ENCODE peak calls at places on chromosomes 5 and 9, in five cellular contexts. One of them, this sample, is unnamed.

GRCh38 chr5:112998296-112998695 is 21.7 kb downstream of the DCP2 start:
- DNase-seq in H1: no peak
- DNase-seq in HepG2: no peak
- DNase-seq in GM12878: no peak
- DNase-seq in K562: no peak
- DNase-seq in this sample: no peak

GRCh38 chr5:35129921-35130485 is 82.3 kb upstream of the AGXT2 start:
- DNase-seq in H1: no peak
- DNase-seq in HepG2: no peak
- DNase-seq in GM12878: peak
- DNase-seq in K562: no peak
- DNase-seq in this sample: no peak

GRCh38 chr5:133343196-133343595 is 269.1 kb downstream of the FSTL4 start:
- DNase-seq in H1: no peak
- DNase-seq in HepG2: no peak
- DNase-seq in GM12878: no peak
- DNase-seq in K562: no peak
- DNase-seq in this sample: no peak

GRCh38 chr9:77678136-77678535 is 30.0 kb upstream of the GNA14 start:
- DNase-seq in H1: peak
- DNase-seq in HepG2: no peak
- DNase-seq in GM12878: no peak
- DNase-seq in K562: no peak
- DNase-seq in this sample: no peak

GRCh38 chr5:14458414-14458813 is 123.2 kb upstream of the OTULINL start:
- DNase-seq in H1: no peak
- DNase-seq in HepG2: no peak
- DNase-seq in GM12878: no peak
- DNase-seq in K562: no peak
- DNase-seq in this sample: no peak

GRCh38 chr5:57698785-57699184 is 216.2 kb upstream of the ACTBL2 start:
- DNase-seq in H1: no peak
- DNase-seq in HepG2: peak
- DNase-seq in GM12878: no peak
- DNase-seq in K562: no peak
- DNase-seq in this sample: peak

GRCh38 chr5:150204588-150204960 is 14.7 kb downstream of the SLC6A7 start:
- DNase-seq in H1: no peak
- DNase-seq in HepG2: no peak
- DNase-seq in GM12878: no peak
- DNase-seq in K562: no peak
- DNase-seq in this sample: no peak

GRCh38 chr9:38109601-38110000 is 40.6 kb upstream of the SHB start:
- DNase-seq in H1: no peak
- DNase-seq in HepG2: no peak
- DNase-seq in GM12878: no peak
- DNase-seq in K562: no peak
- DNase-seq in this sample: no peak

GRCh38 chr5:138654281-138654867 is 79.2 kb upstream of the HSPA9 start:
- DNase-seq in H1: no peak
- DNase-seq in HepG2: no peak
- DNase-seq in GM12878: peak
- DNase-seq in K562: peak
- DNase-seq in this sample: no peak

GRCh38 chr5:167754501-167754941 is 536.9 kb upstream of the WWC1 start:
- DNase-seq in H1: no peak
- DNase-seq in HepG2: no peak
- DNase-seq in GM12878: no peak
- DNase-seq in K562: no peak
- DNase-seq in this sample: peak

GRCh38 chr5:180070726-180071417 is 687 bp downstream of the RNF130 start:
- DNase-seq in H1: no peak
- DNase-seq in HepG2: no peak
- DNase-seq in GM12878: no peak
- DNase-seq in K562: no peak
- DNase-seq in this sample: peak

GRCh38 chr9:112586600-112587155 is 100.1 kb downstream of the KIAA1958 start:
- DNase-seq in H1: no peak
- DNase-seq in HepG2: no peak
- DNase-seq in GM12878: no peak
- DNase-seq in K562: no peak
- DNase-seq in this sample: no peak

GRCh38 chr5:162703914-162704313 is 636.3 kb downstream of the GABRG2 start:
- DNase-seq in H1: no peak
- DNase-seq in HepG2: no peak
- DNase-seq in GM12878: no peak
- DNase-seq in K562: no peak
- DNase-seq in this sample: peak

GRCh38 chr5:10278658-10279279 is 28.7 kb downstream of the CCT5 start:
- DNase-seq in H1: no peak
- DNase-seq in HepG2: no peak
- DNase-seq in GM12878: no peak
- DNase-seq in K562: no peak
- DNase-seq in this sample: no peak

GRCh38 chr5:113153512-113154097 is 177.0 kb downstream of the DCP2 start:
- DNase-seq in H1: no peak
- DNase-seq in HepG2: no peak
- DNase-seq in GM12878: no peak
- DNase-seq in K562: no peak
- DNase-seq in this sample: no peak

GRCh38 chr5:107916731-107917725 is 246.3 kb upstream of the EFNA5 start:
- DNase-seq in H1: no peak
- DNase-seq in HepG2: no peak
- DNase-seq in GM12878: no peak
- DNase-seq in K562: no peak
- DNase-seq in this sample: no peak

GRCh38 chr5:41508696-41509398 is 1.6 kb downstream of the PLCXD3 start:
- DNase-seq in H1: no peak
- DNase-seq in HepG2: no peak
- DNase-seq in GM12878: no peak
- DNase-seq in K562: no peak
- DNase-seq in this sample: no peak

GRCh38 chr5:69368458-69369368 is 607 bp downstream of the AK6 start:
- DNase-seq in H1: no peak
- DNase-seq in HepG2: peak
- DNase-seq in GM12878: no peak
- DNase-seq in K562: peak
- DNase-seq in this sample: peak

GRCh38 chr9:86500667-86501435 is 146.6 kb upstream of the TUT7 start:
- DNase-seq in H1: no peak
- DNase-seq in HepG2: no peak
- DNase-seq in GM12878: no peak
- DNase-seq in K562: no peak
- DNase-seq in this sample: no peak

GRCh38 chr9:19229725-19230355 is 653 bp upstream of the DENND4C start:
- DNase-seq in H1: peak
- DNase-seq in HepG2: peak
- DNase-seq in GM12878: no peak
- DNase-seq in K562: no peak
- DNase-seq in this sample: peak

GRCh38 chr5:95835682-95836405 is 13.3 kb upstream of the GLRX start:
- DNase-seq in H1: no peak
- DNase-seq in HepG2: no peak
- DNase-seq in GM12878: no peak
- DNase-seq in K562: no peak
- DNase-seq in this sample: no peak

GRCh38 chr9:110033869-110034268 is 174.1 kb downstream of the C9orf152 start:
- DNase-seq in H1: no peak
- DNase-seq in HepG2: no peak
- DNase-seq in GM12878: no peak
- DNase-seq in K562: no peak
- DNase-seq in this sample: peak

GRCh38 chr5:101590384-101590783 is 687.3 kb upstream of the ST8SIA4 start:
- DNase-seq in H1: no peak
- DNase-seq in HepG2: no peak
- DNase-seq in GM12878: no peak
- DNase-seq in K562: no peak
- DNase-seq in this sample: peak

GRCh38 chr5:68028131-68028727 is 187.3 kb upstream of the PIK3R1 start:
- DNase-seq in H1: no peak
- DNase-seq in HepG2: no peak
- DNase-seq in GM12878: no peak
- DNase-seq in K562: no peak
- DNase-seq in this sample: no peak

GRCh38 chr9:124376329-124376728 is 38.9 kb downstream of the PSMB7 start:
- DNase-seq in H1: no peak
- DNase-seq in HepG2: no peak
- DNase-seq in GM12878: no peak
- DNase-seq in K562: no peak
- DNase-seq in this sample: no peak

GRCh38 chr5:80141147-80141671 is 106.1 kb downstream of the THBS4 start:
- DNase-seq in H1: peak
- DNase-seq in HepG2: no peak
- DNase-seq in GM12878: no peak
- DNase-seq in K562: no peak
- DNase-seq in this sample: peak

GRCh38 chr9:118570076-118570475 is 799.2 kb downstream of the BRINP1 start:
- DNase-seq in H1: no peak
- DNase-seq in HepG2: no peak
- DNase-seq in GM12878: no peak
- DNase-seq in K562: no peak
- DNase-seq in this sample: no peak

GRCh38 chr5:174693697-174694400 is 30.5 kb upstream of the MSX2 start:
- DNase-seq in H1: peak
- DNase-seq in HepG2: peak
- DNase-seq in GM12878: no peak
- DNase-seq in K562: no peak
- DNase-seq in this sample: peak

GRCh38 chr5:90037646-90038045 is 371.9 kb downstream of the CETN3 start:
- DNase-seq in H1: no peak
- DNase-seq in HepG2: no peak
- DNase-seq in GM12878: no peak
- DNase-seq in K562: no peak
- DNase-seq in this sample: no peak

GRCh38 chr5:111748304-111748763 is 8.7 kb downstream of the NREP start:
- DNase-seq in H1: no peak
- DNase-seq in HepG2: no peak
- DNase-seq in GM12878: no peak
- DNase-seq in K562: no peak
- DNase-seq in this sample: no peak
- H3K27ac ChIP-seq in H1: no peak
- H3K27ac ChIP-seq in HepG2: no peak
- H3K27ac ChIP-seq in GM12878: no peak
- H3K27ac ChIP-seq in K562: no peak
- H3K27ac ChIP-seq in this sample: no peak

GRCh38 chr9:138071731-138072130 is 194.1 kb downstream of the CACNA1B start:
- DNase-seq in H1: no peak
- DNase-seq in HepG2: no peak
- DNase-seq in GM12878: no peak
- DNase-seq in K562: no peak
- DNase-seq in this sample: no peak
- TF ChIP-seq CREB1 in H1: no peak
- TF ChIP-seq CREB1 in HepG2: no peak
- TF ChIP-seq CREB1 in GM12878: no peak
- TF ChIP-seq CREB1 in K562: no peak
- TF ChIP-seq CREB1 in this sample: no peak

GRCh38 chr9:69079186-69079585 is 43.6 kb downstream of the FXN start:
- DNase-seq in H1: no peak
- DNase-seq in HepG2: no peak
- DNase-seq in GM12878: no peak
- DNase-seq in K562: no peak
- DNase-seq in this sample: no peak
- H3K27ac ChIP-seq in H1: no peak
- H3K27ac ChIP-seq in HepG2: no peak
- H3K27ac ChIP-seq in GM12878: no peak
- H3K27ac ChIP-seq in K562: no peak
- H3K27ac ChIP-seq in this sample: no peak

GRCh38 chr9:108889649-108890067 is 27.6 kb downstream of the ACTL7A start:
- DNase-seq in H1: no peak
- DNase-seq in HepG2: peak
- DNase-seq in GM12878: no peak
- DNase-seq in K562: no peak
- DNase-seq in this sample: peak
- TF ChIP-seq CREB1 in H1: no peak
- TF ChIP-seq CREB1 in HepG2: no peak
- TF ChIP-seq CREB1 in GM12878: no peak
- TF ChIP-seq CREB1 in K562: no peak
- TF ChIP-seq CREB1 in this sample: no peak

DNA sequence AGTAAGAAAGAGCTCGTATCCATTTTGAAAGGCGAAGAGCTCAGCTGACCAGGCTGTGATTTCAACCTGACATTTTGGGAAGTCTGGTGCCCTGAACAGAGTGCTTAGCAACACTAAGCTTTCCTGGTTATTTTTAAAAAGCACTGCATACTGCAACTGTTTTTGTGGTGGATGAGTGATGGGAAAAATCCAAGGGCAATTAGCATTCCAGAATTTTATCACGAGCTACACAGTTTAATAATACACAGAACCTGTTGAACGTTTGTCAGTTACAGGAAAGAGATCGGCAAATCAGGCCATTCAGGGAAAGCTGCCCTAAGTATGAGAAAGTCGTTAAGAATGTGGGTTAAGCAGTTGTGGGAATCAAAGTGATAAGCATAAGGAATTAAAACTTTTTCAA is 25.9 kb downstream of the PUM3 start:
- DNase-seq in H1: no peak
- DNase-seq in HepG2: no peak
- DNase-seq in GM12878: no peak
- DNase-seq in K562: no peak
- DNase-seq in this sample: no peak
- H3K27ac ChIP-seq in H1: no peak
- H3K27ac ChIP-seq in HepG2: no peak
- H3K27ac ChIP-seq in GM12878: no peak
- H3K27ac ChIP-seq in K562: no peak
- H3K27ac ChIP-seq in this sample: peak

GRCh38 chr9:98192503-98193335 is at the start of gene CORO2A:
- DNase-seq in H1: peak
- DNase-seq in HepG2: peak
- DNase-seq in GM12878: no peak
- DNase-seq in K562: peak
- DNase-seq in this sample: peak
- TF ChIP-seq CREB1 in H1: peak
- TF ChIP-seq CREB1 in HepG2: no peak
- TF ChIP-seq CREB1 in GM12878: peak
- TF ChIP-seq CREB1 in K562: no peak
- TF ChIP-seq CREB1 in this sample: no peak

This sample was measured in GM23338.